ENCODE peak calls at places on chromosomes 3 and 15, in four cellular contexts. I, J, H and W are unnamed samples.

GRCh38 chr3:183815565-183815943 is 9.8 kb downstream of the MAP6D1 start:
- DNase-seq in J (no peak), H (no peak), I (no peak), W (no peak)

GRCh38 chr15:39747326-39747725 is 35.3 kb downstream of the FSIP1 start:
- DNase-seq in J (no peak), I (peak; percentile 80), H (no peak), W (no peak)

GRCh38 chr15:27342991-27343390 is 372.0 kb downstream of the GABRG3 start:
- DNase-seq in H (no peak), J (no peak), I (no peak), W (no peak)

GRCh38 chr15:61411941-61412510 is 182.9 kb upstream of the RORA start:
- DNase-seq in I (no peak), H (no peak), J (no peak), W (no peak)

GRCh38 chr3:13111173-13111873 is 38.1 kb upstream of the IQSEC1 start:
- DNase-seq in J (peak; percentile 73), H (no peak), I (no peak), W (no peak)

GRCh38 chr15:92811514-92811913 is 88.6 kb upstream of the CHD2 start:
- DNase-seq in J (peak; percentile 49), I (peak; percentile 20), H (no peak), W (no peak)

GRCh38 chr3:3998140-3998977 is 199.1 kb downstream of the LRRN1 start:
- DNase-seq in I (peak; percentile 32), J (no peak), H (peak; percentile 3), W (peak; percentile 76)

GRCh38 chr3:12294885-12295580 is 6.2 kb downstream of the PPARG start:
- DNase-seq in J (no peak), H (no peak), I (peak; percentile 90), W (no peak)

GRCh38 chr15:77650285-77650684 is 17.6 kb upstream of the LINGO1 start:
- DNase-seq in I (peak; percentile 16), H (no peak), J (no peak), W (no peak)

GRCh38 chr3:31532587-31533168 is at the start of gene STT3B:
- DNase-seq in J (peak; percentile 90), I (peak; percentile 86), H (no peak), W (peak; percentile 80)

GRCh38 chr15:52037889-52038505 is 19.0 kb downstream of the MAPK6 start:
- DNase-seq in I (peak; percentile 33), H (no peak), J (no peak), W (no peak)

GRCh38 chr3:192514754-192515660 is 212.3 kb downstream of the FGF12 start:
- DNase-seq in J (no peak), H (no peak), I (no peak), W (no peak)

GRCh38 chr3:9727041-9727595 is 4.4 kb upstream of the BRPF1 start:
- DNase-seq in I (peak; percentile 21), H (peak; percentile 71), J (no peak), W (peak; percentile 75)

GRCh38 chr15:100598655-100599054 is 3.3 kb downstream of the LINS1 start:
- DNase-seq in J (no peak), I (no peak), H (no peak), W (no peak)

GRCh38 chr15:31523655-31524049 is 197.0 kb downstream of the KLF13 start:
- DNase-seq in J (no peak), I (no peak), H (no peak), W (no peak)

GRCh38 chr3:134430174-134430573 is 55.6 kb downstream of the ANAPC13 start:
- DNase-seq in J (no peak), H (no peak), I (no peak), W (no peak)

GRCh38 chr15:76470691-76471090 is 134.1 kb downstream of the ISL2 start:
- DNase-seq in I (peak; percentile 30), H (no peak), J (no peak), W (no peak)

GRCh38 chr3:84904212-84904611 is 54.6 kb upstream of the CADM2 start:
- DNase-seq in J (no peak), H (no peak), I (no peak), W (no peak)

GRCh38 chr3:77354958-77355357 is 315.1 kb downstream of the ROBO2 start:
- DNase-seq in J (no peak), I (no peak), H (no peak), W (no peak)

GRCh38 chr3:114308830-114309229 is 15.0 kb downstream of the TIGIT start:
- DNase-seq in I (no peak), H (peak; percentile 72), J (no peak), W (no peak)

GRCh38 chr3:151593923-151594322 is 133.1 kb upstream of the IGSF10 start:
- DNase-seq in J (no peak), I (peak; percentile 13), H (no peak), W (no peak)

GRCh38 chr15:71532994-71533393 is 277.4 kb upstream of the NR2E3 start:
- DNase-seq in J (no peak), H (no peak), I (peak; percentile 62), W (no peak)

GRCh38 chr3:193545304-193545703 is 9.4 kb downstream of the ATP13A4 start:
- DNase-seq in J (no peak), I (no peak), H (no peak), W (no peak)

GRCh38 chr3:197494366-197495058 is 61.3 kb downstream of the BDH1 start:
- DNase-seq in J (no peak), I (peak; percentile 54), H (no peak), W (no peak)

GRCh38 chr15:39260791-39261190 is 320.1 kb upstream of the THBS1 start:
- DNase-seq in H (no peak), J (no peak), I (no peak), W (peak; percentile 27)

GRCh38 chr3:30578479-30578878 is 27.9 kb upstream of the TGFBR2 start:
- DNase-seq in I (peak; percentile 94), J (peak; percentile 72), H (no peak), W (no peak)

GRCh38 chr3:52236424-52236886 is 2.5 kb downstream of the TWF2 start:
- DNase-seq in H (no peak), I (no peak), J (peak; percentile 32), W (no peak)

GRCh38 chr15:57495037-57495436 is 96.7 kb upstream of the MYZAP start:
- DNase-seq in J (no peak), H (no peak), I (peak; percentile 9), W (peak; percentile 45)

GRCh38 chr15:31606942-31607497 is 280.4 kb downstream of the KLF13 start:
- DNase-seq in H (no peak), I (no peak), J (no peak), W (no peak)

GRCh38 chr3:64381369-64381768 is 156.1 kb upstream of the PRICKLE2 start:
- DNase-seq in I (no peak), H (no peak), J (no peak), W (no peak)

DNA sequence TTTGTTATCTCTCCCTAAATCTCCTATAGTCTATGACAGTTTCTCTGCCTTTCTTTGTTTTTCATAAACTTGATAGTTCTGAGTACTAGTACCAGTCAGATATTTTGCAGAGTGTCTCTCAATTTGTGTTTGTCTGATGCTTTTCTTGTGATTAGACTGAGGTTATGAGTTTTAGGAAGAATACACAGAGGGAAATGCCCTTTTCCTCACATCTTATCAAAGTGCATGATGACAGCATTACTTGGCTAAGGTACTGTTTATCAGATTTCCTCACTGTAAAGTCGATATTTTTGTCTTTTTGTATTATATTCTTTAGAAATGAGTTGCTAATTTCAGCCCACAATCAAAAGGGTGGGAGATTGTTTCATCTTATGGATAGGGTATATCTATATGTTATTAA is 45.6 kb downstream of the GLCE start:
- DNase-seq in J (no peak), I (no peak), H (no peak), W (no peak)
- H3K4me3 ChIP-seq in J (no peak overlapping the region), I (no peak overlapping the region), H (no peak overlapping the region), W (no peak overlapping the region)

GRCh38 chr15:82959423-82959822 is 6.9 kb upstream of the HOMER2 start:
- DNase-seq in I (no peak), H (no peak), J (no peak), W (no peak)
- H3K4me3 ChIP-seq in I (no peak overlapping the region), H (no peak overlapping the region), J (no peak overlapping the region), W (no peak overlapping the region)

DNA sequence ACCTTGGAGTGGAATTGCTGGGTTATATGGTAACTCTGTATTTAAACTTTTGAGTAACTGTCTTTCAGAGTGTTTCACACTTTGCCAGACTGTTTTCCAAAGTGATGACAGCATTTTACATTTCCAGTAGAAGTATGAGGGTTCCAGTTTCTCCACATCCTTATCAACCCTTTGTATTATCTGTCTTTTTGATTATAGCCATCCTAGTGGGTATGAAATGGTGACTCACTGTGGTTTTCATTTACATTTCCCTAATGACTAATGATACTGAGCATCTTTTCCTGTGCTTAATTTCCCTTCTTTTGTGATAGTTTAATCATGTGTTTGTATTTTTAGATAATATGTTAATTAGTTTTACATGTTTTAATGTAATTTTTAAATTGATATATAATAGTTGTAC is 138.1 kb upstream of the DAZL start:
- DNase-seq in H (no peak), J (no peak), I (no peak), W (no peak)
- H3K4me3 ChIP-seq in H (no peak overlapping the region), J (no peak overlapping the region), I (no peak overlapping the region), W (no peak overlapping the region)

GRCh38 chr3:159840900-159841299 is 147.7 kb upstream of the IL12A start:
- DNase-seq in I (peak; percentile 78), H (no peak), J (no peak), W (no peak)
- H3K4me3 ChIP-seq in I (no peak overlapping the region), H (no peak overlapping the region), J (peak overlapping the region; percentile 27), W (no peak overlapping the region)